ENCODE peak calls at places on chromosomes 7 and 10, in nine cellular contexts. One of them, this sample, is unnamed.

GRCh38 chr10:95478935-95479334 is 82.2 kb downstream of the SORBS1 start:
- DNase-seq in kidney epithelial cell: no peak
- DNase-seq in cardiac muscle cell: no peak
- DNase-seq in GM23338: no peak
- DNase-seq in A673: no peak
- DNase-seq in OCI-LY7: no peak
- DNase-seq in transverse colon: no peak
- DNase-seq in IMR-90: no peak
- DNase-seq in sigmoid colon: no peak
- DNase-seq in this sample: no peak

GRCh38 chr7:118324790-118325449 is 100.4 kb downstream of the ANKRD7 start:
- DNase-seq in kidney epithelial cell: no peak
- DNase-seq in cardiac muscle cell: no peak
- DNase-seq in GM23338: no peak
- DNase-seq in A673: no peak
- DNase-seq in OCI-LY7: no peak
- DNase-seq in transverse colon: no peak
- DNase-seq in IMR-90: no peak
- DNase-seq in sigmoid colon: no peak
- DNase-seq in this sample: no peak

GRCh38 chr7:29987083-29987482 is 2.5 kb downstream of the SCRN1 start:
- DNase-seq in kidney epithelial cell: peak; percentile 10
- DNase-seq in cardiac muscle cell: no peak
- DNase-seq in GM23338: no peak
- DNase-seq in A673: no peak
- DNase-seq in OCI-LY7: peak; percentile 23
- DNase-seq in transverse colon: no peak
- DNase-seq in IMR-90: peak; percentile 65
- DNase-seq in sigmoid colon: no peak
- DNase-seq in this sample: peak; percentile 26

GRCh38 chr7:641269-641671 is 85.2 kb upstream of the DNAAF5 start:
- DNase-seq in kidney epithelial cell: no peak
- DNase-seq in cardiac muscle cell: no peak
- DNase-seq in GM23338: peak; percentile 54
- DNase-seq in A673: peak; percentile 23
- DNase-seq in OCI-LY7: peak; percentile 15
- DNase-seq in transverse colon: no peak
- DNase-seq in IMR-90: no peak
- DNase-seq in sigmoid colon: no peak
- DNase-seq in this sample: no peak

GRCh38 chr7:39415091-39415820 is 150.9 kb upstream of the YAE1 start:
- DNase-seq in kidney epithelial cell: no peak
- DNase-seq in cardiac muscle cell: no peak
- DNase-seq in GM23338: no peak
- DNase-seq in A673: no peak
- DNase-seq in OCI-LY7: no peak
- DNase-seq in transverse colon: no peak
- DNase-seq in IMR-90: no peak
- DNase-seq in sigmoid colon: no peak
- DNase-seq in this sample: no peak

GRCh38 chr10:27319752-27320561 is 79.4 kb upstream of the ACBD5 start:
- DNase-seq in kidney epithelial cell: peak; percentile 48
- DNase-seq in cardiac muscle cell: peak; percentile 5
- DNase-seq in GM23338: peak; percentile 79
- DNase-seq in A673: no peak
- DNase-seq in OCI-LY7: no peak
- DNase-seq in transverse colon: peak; percentile 49
- DNase-seq in IMR-90: peak; percentile 6
- DNase-seq in sigmoid colon: peak; percentile 74
- DNase-seq in this sample: peak; percentile 37

GRCh38 chr10:68235591-68235990 is 3.7 kb upstream of the ATOH7 start:
- DNase-seq in kidney epithelial cell: no peak
- DNase-seq in cardiac muscle cell: no peak
- DNase-seq in GM23338: no peak
- DNase-seq in A673: no peak
- DNase-seq in OCI-LY7: no peak
- DNase-seq in transverse colon: no peak
- DNase-seq in IMR-90: no peak
- DNase-seq in sigmoid colon: no peak
- DNase-seq in this sample: no peak

GRCh38 chr10:21929070-21929469 is 74.5 kb downstream of the DNAJC1 start:
- DNase-seq in kidney epithelial cell: no peak
- DNase-seq in cardiac muscle cell: no peak
- DNase-seq in GM23338: no peak
- DNase-seq in A673: peak; percentile 44
- DNase-seq in OCI-LY7: no peak
- DNase-seq in transverse colon: no peak
- DNase-seq in IMR-90: peak; percentile 5
- DNase-seq in sigmoid colon: no peak
- DNase-seq in this sample: no peak

GRCh38 chr7:43152696-43153095 is 40.2 kb downstream of the HECW1 start:
- DNase-seq in kidney epithelial cell: no peak
- DNase-seq in cardiac muscle cell: no peak
- DNase-seq in GM23338: no peak
- DNase-seq in A673: peak; percentile 54
- DNase-seq in OCI-LY7: no peak
- DNase-seq in transverse colon: no peak
- DNase-seq in IMR-90: no peak
- DNase-seq in sigmoid colon: no peak
- DNase-seq in this sample: no peak

GRCh38 chr7:50818324-50818723 is 35.6 kb upstream of the GRB10 start:
- DNase-seq in kidney epithelial cell: no peak
- DNase-seq in cardiac muscle cell: no peak
- DNase-seq in GM23338: no peak
- DNase-seq in A673: no peak
- DNase-seq in OCI-LY7: no peak
- DNase-seq in transverse colon: no peak
- DNase-seq in IMR-90: no peak
- DNase-seq in sigmoid colon: no peak
- DNase-seq in this sample: no peak

GRCh38 chr10:131477457-131478205 is 166.1 kb upstream of the TCERG1L start:
- DNase-seq in kidney epithelial cell: no peak
- DNase-seq in cardiac muscle cell: no peak
- DNase-seq in GM23338: peak; percentile 7
- DNase-seq in A673: no peak
- DNase-seq in OCI-LY7: no peak
- DNase-seq in transverse colon: no peak
- DNase-seq in IMR-90: no peak
- DNase-seq in sigmoid colon: no peak
- DNase-seq in this sample: no peak
- H3K4me3 ChIP-seq in kidney epithelial cell: no peak overlapping the region
- H3K4me3 ChIP-seq in cardiac muscle cell: no peak overlapping the region
- H3K4me3 ChIP-seq in GM23338: no peak overlapping the region
- H3K4me3 ChIP-seq in A673: no peak overlapping the region
- H3K4me3 ChIP-seq in OCI-LY7: no peak overlapping the region
- H3K4me3 ChIP-seq in transverse colon: no peak overlapping the region
- H3K4me3 ChIP-seq in IMR-90: no peak overlapping the region
- H3K4me3 ChIP-seq in sigmoid colon: no peak overlapping the region
- H3K4me3 ChIP-seq in this sample: no peak overlapping the region

DNA sequence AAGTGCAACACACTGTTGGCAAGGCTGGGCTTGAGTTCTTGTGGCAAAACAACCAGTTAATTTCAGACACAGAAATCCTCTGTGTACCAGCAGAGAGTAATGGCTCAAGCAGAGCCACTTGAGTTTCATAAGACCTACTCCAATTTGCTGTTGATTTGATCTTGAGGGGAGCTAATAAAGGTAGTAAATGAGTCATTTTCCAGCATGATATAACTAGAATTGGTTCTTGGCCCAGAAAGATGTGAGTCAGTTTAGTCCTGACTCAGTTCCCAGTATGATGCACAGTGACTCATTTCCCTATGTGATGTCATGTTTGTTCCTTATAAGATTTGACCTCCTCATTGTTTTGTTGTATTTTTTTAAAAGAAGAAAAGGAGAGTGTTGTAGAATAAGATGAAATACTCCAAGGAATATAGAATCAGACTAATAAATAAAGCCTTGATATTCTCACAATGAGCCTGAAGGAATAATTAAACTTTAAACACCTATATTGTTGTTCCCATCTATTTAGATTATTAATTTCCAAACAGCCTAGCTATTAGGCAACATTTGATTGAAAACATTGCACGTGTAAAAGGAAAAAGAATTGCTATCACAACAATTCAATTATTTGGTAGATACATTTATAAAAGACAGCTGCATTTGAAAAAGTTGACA is 186.2 kb downstream of the REEP3 start:
- DNase-seq in kidney epithelial cell: peak; percentile 98
- DNase-seq in cardiac muscle cell: no peak
- DNase-seq in GM23338: no peak
- DNase-seq in A673: peak; percentile 93
- DNase-seq in OCI-LY7: no peak
- DNase-seq in transverse colon: no peak
- DNase-seq in IMR-90: peak; percentile 99
- DNase-seq in sigmoid colon: no peak
- DNase-seq in this sample: peak; percentile 99
- TF ChIP-seq CTCF in kidney epithelial cell: no peak
- TF ChIP-seq CTCF in cardiac muscle cell: no peak
- TF ChIP-seq CTCF in GM23338: no peak
- TF ChIP-seq CTCF in A673: no peak
- TF ChIP-seq CTCF in OCI-LY7: no peak
- TF ChIP-seq CTCF in transverse colon: no peak
- TF ChIP-seq CTCF in IMR-90: no peak
- TF ChIP-seq CTCF in sigmoid colon: no peak
- TF ChIP-seq CTCF in this sample: no peak

GRCh38 chr10:29687411-29688160 is 52.8 kb upstream of the SVIL start:
- DNase-seq in kidney epithelial cell: no peak
- DNase-seq in cardiac muscle cell: no peak
- DNase-seq in GM23338: peak; percentile 38
- DNase-seq in A673: peak; percentile 45
- DNase-seq in OCI-LY7: no peak
- DNase-seq in transverse colon: no peak
- DNase-seq in IMR-90: peak; percentile 25
- DNase-seq in sigmoid colon: no peak
- DNase-seq in this sample: peak; percentile 26
- H3K4me3 ChIP-seq in kidney epithelial cell: no peak overlapping the region
- H3K4me3 ChIP-seq in cardiac muscle cell: no peak overlapping the region
- H3K4me3 ChIP-seq in GM23338: no peak overlapping the region
- H3K4me3 ChIP-seq in A673: peak overlapping the region; percentile 28
- H3K4me3 ChIP-seq in OCI-LY7: no peak overlapping the region
- H3K4me3 ChIP-seq in transverse colon: no peak overlapping the region
- H3K4me3 ChIP-seq in IMR-90: no peak overlapping the region
- H3K4me3 ChIP-seq in sigmoid colon: no peak overlapping the region
- H3K4me3 ChIP-seq in this sample: no peak overlapping the region

GRCh38 chr10:77189056-77189455 is 448.6 kb downstream of the KCNMA1 start:
- DNase-seq in kidney epithelial cell: no peak
- DNase-seq in cardiac muscle cell: no peak
- DNase-seq in GM23338: no peak
- DNase-seq in A673: no peak
- DNase-seq in OCI-LY7: no peak
- DNase-seq in transverse colon: no peak
- DNase-seq in IMR-90: no peak
- DNase-seq in sigmoid colon: no peak
- DNase-seq in this sample: no peak

GRCh38 chr10:77191324-77192049 is 446.1 kb downstream of the KCNMA1 start:
- DNase-seq in kidney epithelial cell: no peak
- DNase-seq in cardiac muscle cell: no peak
- DNase-seq in GM23338: no peak
- DNase-seq in A673: no peak
- DNase-seq in OCI-LY7: no peak
- DNase-seq in transverse colon: no peak
- DNase-seq in IMR-90: no peak
- DNase-seq in sigmoid colon: no peak
- DNase-seq in this sample: no peak

GRCh38 chr10:77188511-77188910 is 449.1 kb downstream of the KCNMA1 start:
- DNase-seq in kidney epithelial cell: no peak
- DNase-seq in cardiac muscle cell: no peak
- DNase-seq in GM23338: no peak
- DNase-seq in A673: no peak
- DNase-seq in OCI-LY7: no peak
- DNase-seq in transverse colon: no peak
- DNase-seq in IMR-90: peak; percentile 61
- DNase-seq in sigmoid colon: no peak
- DNase-seq in this sample: no peak

GRCh38 chr10:77192402-77192801 is 445.2 kb downstream of the KCNMA1 start:
- DNase-seq in kidney epithelial cell: no peak
- DNase-seq in cardiac muscle cell: no peak
- DNase-seq in GM23338: no peak
- DNase-seq in A673: no peak
- DNase-seq in OCI-LY7: no peak
- DNase-seq in transverse colon: no peak
- DNase-seq in IMR-90: peak; percentile 47
- DNase-seq in sigmoid colon: no peak
- DNase-seq in this sample: no peak

GRCh38 chr10:77190275-77190674 is 447.3 kb downstream of the KCNMA1 start:
- DNase-seq in kidney epithelial cell: no peak
- DNase-seq in cardiac muscle cell: no peak
- DNase-seq in GM23338: no peak
- DNase-seq in A673: no peak
- DNase-seq in OCI-LY7: no peak
- DNase-seq in transverse colon: no peak
- DNase-seq in IMR-90: no peak
- DNase-seq in sigmoid colon: no peak
- DNase-seq in this sample: no peak
- TF ChIP-seq CTCF in kidney epithelial cell: no peak
- TF ChIP-seq CTCF in cardiac muscle cell: no peak
- TF ChIP-seq CTCF in GM23338: no peak
- TF ChIP-seq CTCF in A673: no peak
- TF ChIP-seq CTCF in OCI-LY7: no peak
- TF ChIP-seq CTCF in transverse colon: no peak
- TF ChIP-seq CTCF in IMR-90: no peak
- TF ChIP-seq CTCF in sigmoid colon: no peak
- TF ChIP-seq CTCF in this sample: no peak

This sample was measured in astrocyte of the spinal cord.